ENCODE peak calls at places on chromosomes 6 and 20, in four cellular contexts. Y, G, B and I are unnamed samples.

GRCh38 chr6:110221738-110222137 is 41.5 kb downstream of the CDC40 start:
- DNase-seq in Y (no peak), B (no peak), G (no peak), I (peak)

GRCh38 chr20:11907621-11908020 is 10.1 kb upstream of the BTBD3 start:
- DNase-seq in Y (no peak), B (no peak), G (no peak), I (peak)

GRCh38 chr20:10653593-10654288 is 20.1 kb downstream of the JAG1 start:
- DNase-seq in G (no peak), B (no peak), Y (peak), I (peak)

GRCh38 chr6:159984268-159984786 is 15.4 kb downstream of the IGF2R start:
- DNase-seq in G (peak), B (no peak), Y (no peak), I (peak)

GRCh38 chr6:5942591-5942990 is 64.1 kb downstream of the NRN1 start:
- DNase-seq in B (no peak), G (no peak), Y (no peak), I (no peak)

GRCh38 chr6:72218125-72218524 is 331.8 kb downstream of the RIMS1 start:
- DNase-seq in G (no peak), Y (no peak), B (no peak), I (peak)

GRCh38 chr6:35874721-35875120 is 46.2 kb downstream of the SRPK1 start:
- DNase-seq in G (no peak), B (no peak), Y (no peak), I (no peak)

GRCh38 chr6:57432162-57432561 is 114.7 kb downstream of the PRIM2 start:
- DNase-seq in Y (no peak), B (no peak), G (peak), I (peak)

GRCh38 chr6:122604676-122605075 is 5.5 kb upstream of the PKIB start:
- DNase-seq in G (no peak), B (no peak), Y (no peak), I (no peak)

GRCh38 chr6:132684998-132685397 is 26.0 kb upstream of the TAAR1 start:
- DNase-seq in B (no peak), G (no peak), Y (no peak), I (no peak)

GRCh38 chr20:46767127-46767761 is 57.8 kb downstream of the SLC2A10 start:
- DNase-seq in B (peak), Y (no peak), G (peak), I (peak)

GRCh38 chr6:73929421-73929820 is 233.4 kb downstream of the CD109 start:
- DNase-seq in G (no peak), Y (no peak), B (no peak), I (no peak)

GRCh38 chr6:15627829-15628228 is 35.0 kb downstream of the DTNBP1 start:
- DNase-seq in G (no peak), B (no peak), Y (no peak), I (no peak)

GRCh38 chr6:75493400-75494064 is at the start of gene FILIP1:
- DNase-seq in Y (peak), B (no peak), G (peak), I (peak)

GRCh38 chr6:37131104-37131959 is 38.6 kb upstream of the PIM1 start:
- DNase-seq in G (no peak), Y (peak), B (no peak), I (peak)

GRCh38 chr20:46058656-46059281 is 29.8 kb downstream of the SLC12A5 start:
- DNase-seq in G (no peak), B (no peak), Y (no peak), I (no peak)

GRCh38 chr6:4707011-4707410 is 69.2 kb upstream of the CDYL start:
- DNase-seq in B (no peak), Y (no peak), G (no peak), I (no peak)

GRCh38 chr20:37796733-37797132 is 102.9 kb downstream of the CTNNBL1 start:
- DNase-seq in B (no peak), G (no peak), Y (no peak), I (no peak)

GRCh38 chr6:14748679-14749078 is 497.2 kb upstream of the JARID2 start:
- DNase-seq in G (no peak), B (peak), Y (no peak), I (no peak)

GRCh38 chr20:57774111-57774880 is 64.5 kb upstream of the PMEPA1 start:
- DNase-seq in G (no peak), Y (no peak), B (no peak), I (no peak)

GRCh38 chr6:149895702-149896310 is 2.1 kb downstream of the RAET1E start:
- DNase-seq in B (peak), G (peak), Y (peak), I (peak)

GRCh38 chr6:158219229-158219628 is 51.1 kb downstream of the GTF2H5 start:
- DNase-seq in B (no peak), Y (no peak), G (no peak), I (peak)

GRCh38 chr6:148925701-148926100 is 178.9 kb downstream of the UST start:
- DNase-seq in B (no peak), G (peak), Y (no peak), I (peak)

GRCh38 chr20:37336369-37337207 is 9.4 kb upstream of the SRC start:
- DNase-seq in B (peak), G (no peak), Y (peak), I (no peak)

GRCh38 chr20:16132399-16132798 is 440.8 kb downstream of the KIF16B start:
- DNase-seq in Y (no peak), G (no peak), B (no peak), I (no peak)

GRCh38 chr6:9404351-9405146 is 969.2 kb upstream of the SLC35B3 start:
- DNase-seq in G (no peak), B (no peak), Y (no peak), I (no peak)

GRCh38 chr6:84789170-84789569 is 24.8 kb upstream of the TBX18 start:
- DNase-seq in Y (no peak), B (no peak), G (no peak), I (no peak)